ENCODE peak calls at places on chromosomes 13 and 19, in six cellular contexts. One of them, this sample, is unnamed.

GRCh38 chr13:34432234-34432633 is 509.8 kb upstream of the NBEA start:
- DNase-seq in frontal cortex: no peak
- DNase-seq in HFF-Myc: no peak
- DNase-seq in aorta: no peak
- DNase-seq in SK-N-SH: no peak
- DNase-seq in stimulated activated CD4-positive, alpha-beta T cell treated with anti-CD3 and anti-CD28 coated beads, Interleukin-15, amount 100 ng/mL, for 1 hour: no peak
- DNase-seq in this sample: no peak

GRCh38 chr19:44684892-44685847 is 13.8 kb upstream of the CEACAM16 start:
- DNase-seq in frontal cortex: no peak
- DNase-seq in aorta: no peak
- DNase-seq in SK-N-SH: no peak
- DNase-seq in HFF-Myc: peak
- DNase-seq in stimulated activated CD4-positive, alpha-beta T cell treated with anti-CD3 and anti-CD28 coated beads, Interleukin-15, amount 100 ng/mL, for 1 hour: no peak
- DNase-seq in this sample: peak

GRCh38 chr19:49890349-49891311 is 6.1 kb downstream of the IL4I1 start:
- DNase-seq in HFF-Myc: no peak
- DNase-seq in frontal cortex: no peak
- DNase-seq in SK-N-SH: peak
- DNase-seq in stimulated activated CD4-positive, alpha-beta T cell treated with anti-CD3 and anti-CD28 coated beads, Interleukin-15, amount 100 ng/mL, for 1 hour: peak
- DNase-seq in aorta: no peak
- DNase-seq in this sample: peak

GRCh38 chr19:32404213-32404938 is 1.2 kb upstream of the DPY19L3 start:
- DNase-seq in aorta: no peak
- DNase-seq in HFF-Myc: no peak
- DNase-seq in stimulated activated CD4-positive, alpha-beta T cell treated with anti-CD3 and anti-CD28 coated beads, Interleukin-15, amount 100 ng/mL, for 1 hour: no peak
- DNase-seq in frontal cortex: no peak
- DNase-seq in SK-N-SH: no peak
- DNase-seq in this sample: no peak

GRCh38 chr19:11198769-11199469 is 1.6 kb upstream of the KANK2 start:
- DNase-seq in SK-N-SH: no peak
- DNase-seq in HFF-Myc: no peak
- DNase-seq in aorta: no peak
- DNase-seq in stimulated activated CD4-positive, alpha-beta T cell treated with anti-CD3 and anti-CD28 coated beads, Interleukin-15, amount 100 ng/mL, for 1 hour: no peak
- DNase-seq in frontal cortex: no peak
- DNase-seq in this sample: no peak

GRCh38 chr19:54254195-54254906 is 2.7 kb downstream of the LILRB5 start:
- DNase-seq in aorta: no peak
- DNase-seq in SK-N-SH: no peak
- DNase-seq in HFF-Myc: no peak
- DNase-seq in stimulated activated CD4-positive, alpha-beta T cell treated with anti-CD3 and anti-CD28 coated beads, Interleukin-15, amount 100 ng/mL, for 1 hour: no peak
- DNase-seq in frontal cortex: no peak
- DNase-seq in this sample: no peak

GRCh38 chr19:13164370-13165090 is 14.3 kb downstream of the IER2 start:
- DNase-seq in HFF-Myc: no peak
- DNase-seq in SK-N-SH: peak
- DNase-seq in stimulated activated CD4-positive, alpha-beta T cell treated with anti-CD3 and anti-CD28 coated beads, Interleukin-15, amount 100 ng/mL, for 1 hour: no peak
- DNase-seq in aorta: peak
- DNase-seq in frontal cortex: no peak
- DNase-seq in this sample: peak

GRCh38 chr19:27935669-27936068 is 1277.3 kb downstream of the UQCRFS1 start:
- DNase-seq in HFF-Myc: no peak
- DNase-seq in stimulated activated CD4-positive, alpha-beta T cell treated with anti-CD3 and anti-CD28 coated beads, Interleukin-15, amount 100 ng/mL, for 1 hour: no peak
- DNase-seq in SK-N-SH: no peak
- DNase-seq in frontal cortex: no peak
- DNase-seq in aorta: no peak
- DNase-seq in this sample: no peak

GRCh38 chr19:14686411-14686810 is 3.4 kb upstream of the ZNF333 start:
- DNase-seq in HFF-Myc: no peak
- DNase-seq in stimulated activated CD4-positive, alpha-beta T cell treated with anti-CD3 and anti-CD28 coated beads, Interleukin-15, amount 100 ng/mL, for 1 hour: no peak
- DNase-seq in frontal cortex: no peak
- DNase-seq in aorta: no peak
- DNase-seq in SK-N-SH: no peak
- DNase-seq in this sample: no peak

GRCh38 chr19:10461047-10461949 is 41.0 kb downstream of the PDE4A start:
- DNase-seq in aorta: peak
- DNase-seq in SK-N-SH: peak
- DNase-seq in HFF-Myc: peak
- DNase-seq in stimulated activated CD4-positive, alpha-beta T cell treated with anti-CD3 and anti-CD28 coated beads, Interleukin-15, amount 100 ng/mL, for 1 hour: peak
- DNase-seq in frontal cortex: peak
- DNase-seq in this sample: peak

GRCh38 chr13:106078191-106078590 is 457.3 kb downstream of the EFNB2 start:
- DNase-seq in HFF-Myc: no peak
- DNase-seq in SK-N-SH: no peak
- DNase-seq in aorta: no peak
- DNase-seq in frontal cortex: no peak
- DNase-seq in stimulated activated CD4-positive, alpha-beta T cell treated with anti-CD3 and anti-CD28 coated beads, Interleukin-15, amount 100 ng/mL, for 1 hour: no peak
- DNase-seq in this sample: no peak

GRCh38 chr19:1312732-1313694 is 27.3 kb downstream of the EFNA2 start:
- DNase-seq in aorta: no peak
- DNase-seq in SK-N-SH: no peak
- DNase-seq in HFF-Myc: no peak
- DNase-seq in stimulated activated CD4-positive, alpha-beta T cell treated with anti-CD3 and anti-CD28 coated beads, Interleukin-15, amount 100 ng/mL, for 1 hour: no peak
- DNase-seq in frontal cortex: no peak
- DNase-seq in this sample: no peak

GRCh38 chr13:92745233-92745632 is 481.4 kb upstream of the GPC6 start:
- DNase-seq in aorta: no peak
- DNase-seq in frontal cortex: no peak
- DNase-seq in HFF-Myc: no peak
- DNase-seq in SK-N-SH: no peak
- DNase-seq in stimulated activated CD4-positive, alpha-beta T cell treated with anti-CD3 and anti-CD28 coated beads, Interleukin-15, amount 100 ng/mL, for 1 hour: no peak
- DNase-seq in this sample: no peak

GRCh38 chr19:45995715-45996385 is 583 bp downstream of the CCDC61 start:
- DNase-seq in stimulated activated CD4-positive, alpha-beta T cell treated with anti-CD3 and anti-CD28 coated beads, Interleukin-15, amount 100 ng/mL, for 1 hour: no peak
- DNase-seq in SK-N-SH: no peak
- DNase-seq in frontal cortex: no peak
- DNase-seq in aorta: no peak
- DNase-seq in HFF-Myc: no peak
- DNase-seq in this sample: no peak

GRCh38 chr19:6767081-6767356 is 216 bp downstream of the SH2D3A start:
- DNase-seq in SK-N-SH: no peak
- DNase-seq in stimulated activated CD4-positive, alpha-beta T cell treated with anti-CD3 and anti-CD28 coated beads, Interleukin-15, amount 100 ng/mL, for 1 hour: no peak
- DNase-seq in aorta: no peak
- DNase-seq in HFF-Myc: no peak
- DNase-seq in frontal cortex: no peak
- DNase-seq in this sample: no peak

GRCh38 chr13:49097374-49097773 is 121.7 kb downstream of the FNDC3A start:
- DNase-seq in HFF-Myc: no peak
- DNase-seq in SK-N-SH: no peak
- DNase-seq in aorta: no peak
- DNase-seq in stimulated activated CD4-positive, alpha-beta T cell treated with anti-CD3 and anti-CD28 coated beads, Interleukin-15, amount 100 ng/mL, for 1 hour: no peak
- DNase-seq in frontal cortex: no peak
- DNase-seq in this sample: no peak

GRCh38 chr19:5247957-5248705 is 92.5 kb downstream of the PTPRS start:
- DNase-seq in HFF-Myc: no peak
- DNase-seq in frontal cortex: no peak
- DNase-seq in stimulated activated CD4-positive, alpha-beta T cell treated with anti-CD3 and anti-CD28 coated beads, Interleukin-15, amount 100 ng/mL, for 1 hour: no peak
- DNase-seq in SK-N-SH: no peak
- DNase-seq in aorta: no peak
- DNase-seq in this sample: no peak

GRCh38 chr13:100269837-100270236 is 180.9 kb downstream of the PCCA start:
- DNase-seq in SK-N-SH: no peak
- DNase-seq in stimulated activated CD4-positive, alpha-beta T cell treated with anti-CD3 and anti-CD28 coated beads, Interleukin-15, amount 100 ng/mL, for 1 hour: no peak
- DNase-seq in frontal cortex: peak
- DNase-seq in aorta: peak
- DNase-seq in HFF-Myc: peak
- DNase-seq in this sample: peak

GRCh38 chr13:43364210-43365041 is 341.0 kb downstream of the DNAJC15 start:
- DNase-seq in aorta: no peak
- DNase-seq in stimulated activated CD4-positive, alpha-beta T cell treated with anti-CD3 and anti-CD28 coated beads, Interleukin-15, amount 100 ng/mL, for 1 hour: no peak
- DNase-seq in SK-N-SH: no peak
- DNase-seq in frontal cortex: peak
- DNase-seq in HFF-Myc: no peak
- DNase-seq in this sample: no peak

GRCh38 chr19:10718205-10719196 is 622 bp downstream of the DNM2 start:
- DNase-seq in SK-N-SH: peak
- DNase-seq in stimulated activated CD4-positive, alpha-beta T cell treated with anti-CD3 and anti-CD28 coated beads, Interleukin-15, amount 100 ng/mL, for 1 hour: peak
- DNase-seq in HFF-Myc: no peak
- DNase-seq in aorta: peak
- DNase-seq in frontal cortex: no peak
- DNase-seq in this sample: peak

GRCh38 chr13:30711375-30711774 is 24.0 kb upstream of the ALOX5AP start:
- DNase-seq in SK-N-SH: no peak
- DNase-seq in frontal cortex: no peak
- DNase-seq in aorta: no peak
- DNase-seq in stimulated activated CD4-positive, alpha-beta T cell treated with anti-CD3 and anti-CD28 coated beads, Interleukin-15, amount 100 ng/mL, for 1 hour: no peak
- DNase-seq in HFF-Myc: no peak
- DNase-seq in this sample: no peak

GRCh38 chr13:29771247-29771646 is 79.2 kb downstream of the UBL3 start:
- DNase-seq in stimulated activated CD4-positive, alpha-beta T cell treated with anti-CD3 and anti-CD28 coated beads, Interleukin-15, amount 100 ng/mL, for 1 hour: no peak
- DNase-seq in aorta: no peak
- DNase-seq in SK-N-SH: peak
- DNase-seq in frontal cortex: no peak
- DNase-seq in HFF-Myc: no peak
- DNase-seq in this sample: no peak

GRCh38 chr13:35771898-35772297 is 295.4 kb upstream of the MAB21L1 start:
- DNase-seq in aorta: no peak
- DNase-seq in frontal cortex: no peak
- DNase-seq in SK-N-SH: no peak
- DNase-seq in stimulated activated CD4-positive, alpha-beta T cell treated with anti-CD3 and anti-CD28 coated beads, Interleukin-15, amount 100 ng/mL, for 1 hour: no peak
- DNase-seq in HFF-Myc: peak
- DNase-seq in this sample: no peak